ENCODE peak calls at places on chromosomes 6 and 20, in eight cellular contexts. Q, H, K, L, A, E, P and I are unnamed samples.

GRCh38 chr20:36145877-36146707 is 8.4 kb upstream of the EPB41L1 start:
- DNase-seq in H (no peak), K (no peak), P (peak), A (no peak), Q (no peak), L (no peak), E (no peak), I (no peak)

GRCh38 chr6:41028618-41029486 is 10.2 kb downstream of the UNC5CL start:
- DNase-seq in E (no peak), L (no peak), H (no peak), A (peak), Q (no peak), P (no peak), K (no peak), I (no peak)

GRCh38 chr6:43793875-43794242 is 23.8 kb downstream of the VEGFA start:
- DNase-seq in H (no peak), P (no peak), L (no peak), E (no peak), Q (no peak), K (no peak), A (no peak), I (no peak)

GRCh38 chr6:160248538-160248937 is 10.1 kb downstream of the SLC22A2 start:
- DNase-seq in Q (peak), L (peak), K (no peak), A (peak), H (no peak), E (no peak), P (no peak), I (no peak)

GRCh38 chr20:25336561-25337422 is 53.8 kb downstream of the ABHD12 start:
- DNase-seq in E (no peak), P (no peak), A (peak), K (no peak), H (no peak), L (peak), Q (no peak), I (no peak)

GRCh38 chr6:79076160-79076559 is 1.9 kb downstream of the PHIP start:
- DNase-seq in L (no peak), E (no peak), H (no peak), A (peak), K (no peak), Q (peak), P (no peak), I (no peak)

GRCh38 chr6:117232191-117232590 is 33.2 kb upstream of the VGLL2 start:
- DNase-seq in P (no peak), H (no peak), Q (no peak), L (no peak), E (no peak), A (no peak), K (peak), I (no peak)

GRCh38 chr20:63435552-63435951 is 36.9 kb downstream of the KCNQ2 start:
- DNase-seq in P (no peak), E (no peak), K (no peak), L (no peak), A (peak), Q (peak), H (no peak), I (no peak)

GRCh38 chr6:152952866-152953509 is 29.9 kb downstream of the FBXO5 start:
- DNase-seq in E (no peak), H (no peak), K (no peak), P (no peak), L (peak), Q (peak), A (peak), I (no peak)

GRCh38 chr6:17714879-17715860 is 8.4 kb upstream of the NUP153 start:
- DNase-seq in K (peak), A (peak), L (peak), E (no peak), Q (peak), H (no peak), P (peak), I (no peak)

GRCh38 chr6:56115715-56116114 is 131.7 kb downstream of the COL21A1 start:
- DNase-seq in K (no peak), P (no peak), E (no peak), A (no peak), H (no peak), Q (no peak), L (no peak), I (no peak)
- H3K4me3 ChIP-seq in K (no peak), P (no peak), E (no peak), A (no peak), H (no peak), Q (no peak), L (no peak), I (no peak)

GRCh38 chr6:147507162-147508072 is 1.1 kb upstream of the SAMD5 start:
- DNase-seq in H (no peak), A (peak), E (no peak), K (no peak), P (no peak), Q (no peak), L (peak), I (peak)

GRCh38 chr6:147508871-147509608 is 550 bp downstream of the SAMD5 start:
- DNase-seq in Q (no peak), L (no peak), P (no peak), H (no peak), K (no peak), E (no peak), A (no peak), I (peak)

GRCh38 chr6:147510949-147511590 is 2.6 kb downstream of the SAMD5 start:
- DNase-seq in A (no peak), L (no peak), E (no peak), K (no peak), H (no peak), P (no peak), Q (no peak), I (no peak)

GRCh38 chr6:147508073-147508870 is at the start of gene SAMD5:
- DNase-seq in Q (peak), P (no peak), L (peak), A (peak), H (no peak), K (no peak), E (no peak), I (peak)

DNA sequence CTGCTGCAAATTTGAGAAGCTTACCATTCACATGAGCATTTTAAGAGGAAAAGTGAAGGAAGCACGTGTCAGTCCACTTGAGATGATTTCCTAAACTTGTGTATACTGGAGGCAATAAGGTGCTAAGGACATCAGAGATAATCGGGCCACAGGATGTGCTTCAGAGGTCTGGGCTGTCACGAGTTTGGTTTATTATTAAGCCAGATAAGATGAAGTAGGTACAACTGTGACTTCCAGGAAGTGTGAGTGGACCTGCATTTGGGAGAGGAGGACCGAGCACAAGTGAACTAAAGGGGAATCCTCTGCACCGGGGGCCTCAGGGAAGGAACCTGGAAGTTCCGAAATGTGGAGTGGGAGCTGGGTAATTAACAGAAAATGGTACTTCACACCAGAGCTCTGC is 1.4 kb downstream of the SAMD5 start:
- DNase-seq in A (no peak), E (no peak), Q (no peak), K (no peak), H (no peak), L (no peak), P (no peak), I (no peak)
- H3K4me3 ChIP-seq in A (peak), E (no peak), Q (no peak), K (peak), H (no peak), L (no peak), P (peak), I (peak)

GRCh38 chr6:27290065-27290849 is 21.8 kb downstream of the POM121L2 start:
- DNase-seq in L (peak), K (no peak), E (no peak), Q (no peak), A (peak), P (no peak), H (no peak), I (no peak)
- H3K4me3 ChIP-seq in L (peak), K (peak), E (no peak), Q (no peak), A (peak), P (peak), H (no peak), I (no peak)

DNA sequence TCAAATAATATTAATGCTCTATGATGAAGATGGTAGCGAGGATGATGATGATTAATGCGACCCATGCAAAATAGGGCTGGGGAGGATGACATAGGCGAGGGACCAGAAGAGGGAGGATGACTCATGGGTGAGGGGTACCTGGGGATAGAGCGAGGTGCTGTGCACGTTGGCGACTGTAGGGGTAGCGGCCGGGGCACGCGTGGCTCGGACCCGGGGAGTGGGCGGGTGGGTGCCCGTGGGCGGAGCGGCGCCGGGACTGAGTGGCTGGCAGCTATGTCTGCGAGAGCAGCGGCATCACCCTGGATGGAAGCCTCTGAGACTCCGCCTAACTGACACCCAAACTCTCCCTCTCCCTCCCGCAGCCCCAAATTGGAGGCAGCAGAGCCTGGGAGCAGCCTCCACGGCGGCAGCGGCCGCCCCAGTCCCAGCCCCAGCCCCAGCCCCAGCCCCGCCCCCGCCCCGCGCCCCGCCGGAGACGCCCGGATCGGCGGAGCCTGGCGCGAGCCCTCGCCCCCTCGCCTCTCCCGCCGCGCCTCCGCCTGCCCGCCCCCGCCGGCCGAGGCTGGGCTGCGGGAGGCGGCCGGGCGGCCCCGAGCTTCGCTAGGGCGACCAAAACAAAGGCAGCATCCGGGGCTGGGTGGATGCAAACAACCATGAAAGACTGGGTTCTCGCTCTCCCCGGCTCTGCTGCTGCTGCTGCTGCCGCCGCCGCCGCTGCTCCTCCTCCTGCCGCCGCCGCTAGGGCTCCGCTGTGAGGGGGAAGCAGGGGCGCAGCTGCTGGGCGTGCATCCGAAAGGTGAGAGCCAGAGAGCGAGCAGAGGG is at the start of gene RIMS1:
- DNase-seq in A (peak), L (peak), E (no peak), P (no peak), Q (peak), H (no peak), K (no peak), I (peak)
- H3K4me3 ChIP-seq in A (peak), L (peak), E (no peak), P (peak), Q (peak), H (no peak), K (peak), I (peak)

GRCh38 chr6:98845201-98846020 is 11.0 kb downstream of the POU3F2 start:
- DNase-seq in P (no peak), E (no peak), Q (peak), K (peak), A (peak), H (peak), L (peak), I (peak)
- H3K4me3 ChIP-seq in P (peak), E (no peak), Q (peak), K (peak), A (peak), H (no peak), L (peak), I (peak)